ENCODE peak calls at places on chromosomes 7 and 10, in nine cellular contexts. V is stimulated activated CD8-positive, alpha-beta memory T cell treated with anti-CD3 and anti-CD28 coated beads, Interleukin-7, amount 100 ng/mL, for 48 hours; Y is dermis blood vessel endothelial cell; T is GM13977; P is RCC 7860; N is A673; S is left ventricle myocardium superior; F is colonic mucosa; O is activated T-cell treated with anti-CD3 and anti-CD28 coated beads, Interleukin-2, amount 50 U/mL, for 24 hours. W is an unnamed sample.

GRCh38 chr7:139494835-139495568 is 11.5 kb upstream of the KLRG2 start:
- DNase-seq in V (no peak), Y (no peak), T (peak), P (no peak), N (peak), S (no peak), F (no peak), O (no peak), W (no peak)

GRCh38 chr10:92747600-92747999 is 57.8 kb downstream of the HHEX start:
- DNase-seq in V (no peak), Y (no peak), T (no peak), P (no peak), N (no peak), S (no peak), F (peak), O (no peak), W (no peak)

GRCh38 chr10:90313548-90314325 is 544.1 kb downstream of the HTR7 start:
- DNase-seq in V (no peak), Y (peak), T (no peak), P (no peak), N (peak), S (no peak), F (no peak), O (no peak), W (no peak)

GRCh38 chr10:78685466-78686163 is 383.2 kb upstream of the ZMIZ1 start:
- DNase-seq in V (no peak), Y (no peak), T (no peak), P (peak), N (no peak), S (no peak), F (no peak), O (no peak), W (peak)

GRCh38 chr7:99141756-99142726 is 1.9 kb downstream of the SMURF1 start:
- DNase-seq in V (no peak), Y (peak), T (no peak), P (peak), N (peak), S (peak), F (peak), O (peak), W (peak)

GRCh38 chr10:111037868-111038267 is 39.0 kb upstream of the ADRA2A start:
- DNase-seq in V (no peak), Y (peak), T (no peak), P (no peak), N (peak), S (no peak), F (no peak), O (no peak), W (peak)

GRCh38 chr7:92404170-92404614 is 43.1 kb upstream of the GATAD1 start:
- DNase-seq in V (peak), Y (no peak), T (no peak), P (no peak), N (no peak), S (no peak), F (no peak), O (no peak), W (no peak)

GRCh38 chr7:80411621-80412020 is 100.2 kb downstream of the GNAT3 start:
- DNase-seq in V (no peak), Y (no peak), T (no peak), P (no peak), N (peak), S (no peak), F (no peak), O (no peak), W (no peak)

GRCh38 chr7:122092964-122093797 is 50.9 kb downstream of the AASS start:
- DNase-seq in V (peak), Y (peak), T (peak), P (peak), N (peak), S (peak), F (peak), O (peak), W (peak)

GRCh38 chr10:92753865-92754264 is 64.1 kb downstream of the HHEX start:
- DNase-seq in V (no peak), Y (peak), T (no peak), P (no peak), N (no peak), S (no peak), F (no peak), O (no peak), W (no peak)

GRCh38 chr7:108137040-108137439 is 6.9 kb upstream of the LAMB4 start:
- DNase-seq in V (no peak), Y (no peak), T (no peak), P (no peak), N (no peak), S (no peak), F (no peak), O (no peak), W (no peak)

GRCh38 chr10:132924046-132924952 is 18.1 kb downstream of the CFAP46 start:
- DNase-seq in V (no peak), Y (no peak), T (no peak), P (no peak), N (no peak), S (peak), F (no peak), O (no peak), W (no peak)

GRCh38 chr7:25862993-25863726 is 288.8 kb upstream of the NFE2L3 start:
- DNase-seq in V (no peak), Y (no peak), T (no peak), P (no peak), N (no peak), S (no peak), F (no peak), O (no peak), W (no peak)

GRCh38 chr7:157740251-157740650 is 403.4 kb downstream of the DNAJB6 start:
- DNase-seq in V (no peak), Y (no peak), T (no peak), P (no peak), N (no peak), S (no peak), F (no peak), O (no peak), W (no peak)

GRCh38 chr7:105643384-105643783 is 62.1 kb upstream of the EFCAB10 start:
- DNase-seq in V (no peak), Y (no peak), T (no peak), P (no peak), N (no peak), S (peak), F (no peak), O (no peak), W (peak)

GRCh38 chr10:34732926-34733325 is 82.2 kb downstream of the PARD3 start:
- DNase-seq in V (no peak), Y (peak), T (no peak), P (peak), N (peak), S (no peak), F (no peak), O (no peak), W (no peak)

GRCh38 chr10:122286872-122287271 is 15.8 kb downstream of the BTBD16 start:
- DNase-seq in V (no peak), Y (peak), T (no peak), P (peak), N (peak), S (peak), F (no peak), O (no peak), W (peak)

GRCh38 chr10:43228783-43229207 is 38.1 kb downstream of the RASGEF1A start:
- DNase-seq in V (no peak), Y (no peak), T (no peak), P (no peak), N (no peak), S (peak), F (no peak), O (peak), W (no peak)

GRCh38 chr7:50531401-50531906 is 33.8 kb downstream of the DDC start:
- DNase-seq in V (no peak), Y (peak), T (no peak), P (peak), N (no peak), S (no peak), F (peak), O (no peak), W (no peak)

GRCh38 chr7:294440-295154 is 4.6 kb downstream of the FOXL3 start:
- DNase-seq in V (no peak), Y (no peak), T (no peak), P (no peak), N (no peak), S (no peak), F (no peak), O (no peak), W (no peak)

GRCh38 chr7:55369427-55369826 is 4.3 kb downstream of the LANCL2 start:
- DNase-seq in V (no peak), Y (peak), T (no peak), P (no peak), N (peak), S (no peak), F (no peak), O (no peak), W (no peak)

GRCh38 chr10:123480845-123481244 is 185.3 kb upstream of the GPR26 start:
- DNase-seq in V (no peak), Y (no peak), T (no peak), P (no peak), N (no peak), S (no peak), F (no peak), O (no peak), W (no peak)

GRCh38 chr10:42623929-42624328 is 14.4 kb downstream of the ZNF33B start:
- DNase-seq in V (no peak), Y (peak), T (no peak), P (no peak), N (no peak), S (no peak), F (no peak), O (no peak), W (no peak)

GRCh38 chr10:88642991-88643390 is 21.3 kb upstream of the LIPF start:
- DNase-seq in V (no peak), Y (no peak), T (no peak), P (no peak), N (no peak), S (no peak), F (no peak), O (no peak), W (no peak)

GRCh38 chr10:121183241-121183640 is 332.1 kb downstream of the WDR11 start:
- DNase-seq in V (no peak), Y (no peak), T (no peak), P (no peak), N (no peak), S (no peak), F (no peak), O (no peak), W (no peak)

GRCh38 chr10:116968331-116968730 is 36.7 kb downstream of the SHTN1 start:
- DNase-seq in V (no peak), Y (no peak), T (no peak), P (no peak), N (no peak), S (no peak), F (no peak), O (no peak), W (no peak)

GRCh38 chr7:131687296-131687695 is 130.9 kb upstream of the PODXL start:
- DNase-seq in V (no peak), Y (no peak), T (no peak), P (no peak), N (no peak), S (no peak), F (no peak), O (no peak), W (no peak)

GRCh38 chr7:1689356-1689755 is 19.3 kb downstream of the ELFN1 start:
- DNase-seq in V (no peak), Y (no peak), T (no peak), P (no peak), N (no peak), S (no peak), F (no peak), O (no peak), W (no peak)

W was measured in cardiac muscle cell.